ENCODE peak calls at places on chromosome 21, in four cellular contexts. C is body of pancreas, R is right atrium auricular region, G is tibial nerve. Y is an unnamed sample.

GRCh38 chr21:30468912-30469812 is 11.0 kb downstream of the KRTAP19-1 start:
- DNase-seq in G (no peak), C (no peak), R (no peak), Y (no peak)

GRCh38 chr21:38992737-38993136 is 187.0 kb downstream of the ETS2 start:
- DNase-seq in R (no peak), C (no peak), G (no peak), Y (no peak)

GRCh38 chr21:25934130-25934529 is 199.4 kb downstream of the GABPA start:
- DNase-seq in R (no peak), C (no peak), G (no peak), Y (no peak)

GRCh38 chr21:35222541-35222941 is 173.4 kb upstream of the RUNX1 start:
- DNase-seq in G (no peak), R (no peak), C (no peak), Y (no peak)

GRCh38 chr21:18725653-18726052 is 322.1 kb upstream of the TMPRSS15 start:
- DNase-seq in C (no peak), R (no peak), G (no peak), Y (peak)

GRCh38 chr21:39837861-39838359 is 29.3 kb upstream of the PCP4 start:
- DNase-seq in G (no peak), R (no peak), C (no peak), Y (no peak)

GRCh38 chr21:46226920-46227599 is 1.5 kb downstream of the LSS start:
- DNase-seq in R (no peak), G (no peak), C (peak), Y (no peak)

GRCh38 chr21:21788591-21788990 is 790.4 kb downstream of the NCAM2 start:
- DNase-seq in G (no peak), C (no peak), R (no peak), Y (no peak)

GRCh38 chr21:17903029-17903806 is 84.1 kb upstream of the C21orf91 start:
- DNase-seq in G (no peak), C (no peak), R (no peak), Y (no peak)

GRCh38 chr21:38236232-38236631 is 20.6 kb upstream of the KCNJ15 start:
- DNase-seq in R (no peak), G (no peak), C (no peak), Y (no peak)

GRCh38 chr21:42062543-42063022 is 8.5 kb upstream of the UMODL1 start:
- DNase-seq in R (no peak), C (peak), G (no peak), Y (no peak)

GRCh38 chr21:42225571-42226155 is 6.7 kb downstream of the ABCG1 start:
- DNase-seq in G (no peak), R (no peak), C (no peak), Y (no peak)

DNA sequence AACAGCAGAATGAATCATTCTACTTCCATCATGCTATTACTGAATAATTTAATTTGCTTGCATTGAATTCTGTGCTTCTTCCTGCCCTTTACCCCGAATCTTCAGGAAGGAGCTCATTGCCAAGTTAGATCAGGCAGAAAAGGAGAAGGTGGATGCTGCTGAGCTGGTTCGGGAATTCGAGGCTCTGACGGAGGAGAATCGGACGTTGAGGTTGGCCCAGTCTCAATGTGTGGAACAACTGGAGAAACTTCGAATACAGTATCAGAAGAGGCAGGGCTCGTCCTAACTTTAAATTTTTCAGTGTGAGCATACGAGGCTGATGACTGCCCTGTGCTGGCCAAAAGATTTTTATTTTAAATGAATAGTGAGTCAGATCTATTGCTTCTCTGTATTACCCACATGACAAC is 44.2 kb downstream of the MAP3K7CL start:
- DNase-seq in G (no peak), C (no peak), R (no peak), Y (no peak)
- TF ChIP-seq CTCF in G (no peak), C (no peak), R (no peak), Y (no peak)

GRCh38 chr21:20040768-20041167 is 957.4 kb upstream of the NCAM2 start:
- DNase-seq in C (no peak), G (no peak), R (no peak), Y (no peak)
- TF ChIP-seq CTCF in C (peak), G (no peak), R (peak), Y (peak)

GRCh38 chr21:45045481-45045880 is 28.9 kb upstream of the ADARB1 start:
- DNase-seq in C (no peak), G (no peak), R (no peak), Y (no peak)

GRCh38 chr21:45048968-45049367 is 25.4 kb upstream of the ADARB1 start:
- DNase-seq in R (no peak), G (no peak), C (no peak), Y (no peak)

GRCh38 chr21:45049725-45050359 is 24.5 kb upstream of the ADARB1 start:
- DNase-seq in C (no peak), R (no peak), G (no peak), Y (no peak)

GRCh38 chr21:45048026-45048698 is 26.2 kb upstream of the ADARB1 start:
- DNase-seq in G (no peak), R (no peak), C (no peak), Y (no peak)

DNA sequence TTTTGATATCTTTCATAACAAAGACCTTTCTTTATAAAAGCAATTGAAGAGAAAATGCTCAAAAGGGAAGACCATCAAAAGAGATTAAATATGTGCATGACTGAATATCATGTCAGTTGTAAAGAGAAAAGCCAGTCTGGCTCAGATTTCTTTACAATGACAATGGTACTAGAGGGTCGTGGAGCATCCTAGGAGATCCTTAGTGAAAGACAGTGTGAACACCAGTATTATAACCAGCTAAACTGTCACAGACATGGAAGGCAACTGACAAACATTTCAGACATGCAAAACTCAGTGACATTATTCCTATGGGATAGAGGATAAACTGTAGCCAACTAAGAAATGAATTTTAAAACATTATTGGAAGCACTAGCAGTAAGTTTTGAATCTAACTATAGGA is 27.1 kb upstream of the ADARB1 start:
- DNase-seq in C (no peak), R (no peak), G (no peak), Y (no peak)
- TF ChIP-seq CTCF in C (no peak), R (no peak), G (no peak), Y (no peak)

GRCh38 chr21:15552914-15553491 is 176.8 kb upstream of the USP25 start:
- DNase-seq in R (no peak), C (no peak), G (no peak), Y (no peak)
- TF ChIP-seq CTCF in R (peak), C (no peak), G (peak), Y (peak)

GRCh38 chr21:45067462-45068285 is 6.7 kb upstream of the ADARB1 start:
- DNase-seq in R (no peak), G (no peak), C (no peak), Y (no peak)
- TF ChIP-seq CTCF in R (no peak), G (no peak), C (no peak), Y (no peak)